ENCODE peak calls at places on chromosomes 16 and 17, in ten cellular contexts. P is GM23338; W is GM12878; K is CD4-positive, CD25-positive, alpha-beta regulatory T cell; R is RWPE1; F is neuronal stem cell; A is CD4-positive, alpha-beta memory T cell; C is dorsolateral prefrontal cortex; G is MM.1S; T is transverse colon. S is an unnamed sample.

GRCh38 chr16:89099905-89100304 is 6.3 kb downstream of the ACSF3 start:
- DNase-seq in P (no peak), W (no peak), K (no peak), R (no peak), F (no peak), A (no peak), C (no peak), G (no peak), T (peak; percentile 74), S (no peak)

GRCh38 chr17:8818047-8818446 is 18.9 kb upstream of the MFSD6L start:
- DNase-seq in P (no peak), W (no peak), K (no peak), R (no peak), F (no peak), A (no peak), C (no peak), G (no peak), T (no peak), S (no peak)

GRCh38 chr16:75621170-75621477 is 2.0 kb downstream of the ADAT1 start:
- DNase-seq in P (peak; percentile 51), W (no peak), K (no peak), R (peak; percentile 18), F (no peak), A (peak; percentile 43), C (no peak), G (peak; percentile 9), T (no peak), S (no peak)

GRCh38 chr16:83458612-83459011 is 349.2 kb upstream of the HSBP1 start:
- DNase-seq in P (no peak), W (peak; percentile 16), K (no peak), R (no peak), F (no peak), A (no peak), C (peak; percentile 25), G (peak; percentile 6), T (no peak), S (peak; percentile 34)

GRCh38 chr16:87356491-87356853 is 27.1 kb downstream of the FBXO31 start:
- DNase-seq in P (no peak), W (no peak), K (no peak), R (no peak), F (no peak), A (no peak), C (no peak), G (no peak), T (no peak), S (no peak)

GRCh38 chr17:34981538-34982241 is 1.4 kb downstream of the LIG3 start:
- DNase-seq in P (no peak), W (no peak), K (no peak), R (no peak), F (no peak), A (no peak), C (no peak), G (no peak), T (no peak), S (no peak)

GRCh38 chr17:15377200-15377599 is 35.8 kb upstream of the TEKT3 start:
- DNase-seq in P (no peak), W (no peak), K (no peak), R (no peak), F (no peak), A (no peak), C (no peak), G (no peak), T (no peak), S (no peak)

GRCh38 chr16:51490866-51491265 is 339.8 kb upstream of the SALL1 start:
- DNase-seq in P (no peak), W (no peak), K (no peak), R (no peak), F (no peak), A (no peak), C (no peak), G (no peak), T (no peak), S (no peak)

GRCh38 chr17:82237746-82238561 is 9.1 kb downstream of the SLC16A3 start:
- DNase-seq in P (no peak), W (no peak), K (no peak), R (no peak), F (no peak), A (no peak), C (no peak), G (no peak), T (no peak), S (no peak)

GRCh38 chr17:80948961-80949450 is 42.6 kb upstream of the CHMP6 start:
- DNase-seq in P (no peak), W (no peak), K (no peak), R (no peak), F (no peak), A (no peak), C (no peak), G (no peak), T (no peak), S (no peak)

GRCh38 chr16:88541831-88542230 is 28.4 kb upstream of the ZC3H18 start:
- DNase-seq in P (peak; percentile 35), W (no peak), K (no peak), R (no peak), F (no peak), A (no peak), C (no peak), G (no peak), T (no peak), S (no peak)

GRCh38 chr17:32009262-32009542 is 2.0 kb downstream of the LRRC37B start:
- DNase-seq in P (no peak), W (no peak), K (no peak), R (no peak), F (no peak), A (no peak), C (no peak), G (no peak), T (no peak), S (no peak)

GRCh38 chr17:44930667-44931066 is 15.4 kb upstream of the GFAP start:
- DNase-seq in P (no peak), W (no peak), K (no peak), R (no peak), F (no peak), A (no peak), C (no peak), G (no peak), T (peak; percentile 3), S (no peak)

GRCh38 chr17:82006468-82007227 is 16.0 kb downstream of the CENPX start:
- DNase-seq in P (no peak), W (no peak), K (no peak), R (no peak), F (no peak), A (no peak), C (no peak), G (no peak), T (no peak), S (no peak)

GRCh38 chr17:31309525-31309924 is 4.3 kb downstream of the EVI2B start:
- DNase-seq in P (no peak), W (peak; percentile 65), K (no peak), R (no peak), F (no peak), A (peak; percentile 45), C (no peak), G (peak; percentile 23), T (no peak), S (no peak)

GRCh38 chr16:67704110-67704509 is 15.0 kb downstream of the GFOD2 start:
- DNase-seq in P (no peak), W (no peak), K (no peak), R (no peak), F (no peak), A (no peak), C (no peak), G (no peak), T (no peak), S (no peak)

GRCh38 chr16:67707210-67707609 is 11.9 kb downstream of the GFOD2 start:
- DNase-seq in P (no peak), W (no peak), K (no peak), R (no peak), F (no peak), A (no peak), C (no peak), G (no peak), T (no peak), S (no peak)

GRCh38 chr16:67709050-67709449 is 10.1 kb downstream of the GFOD2 start:
- DNase-seq in P (no peak), W (no peak), K (no peak), R (no peak), F (no peak), A (no peak), C (no peak), G (no peak), T (no peak), S (no peak)

GRCh38 chr16:67707790-67708189 is 11.3 kb downstream of the GFOD2 start:
- DNase-seq in P (no peak), W (no peak), K (no peak), R (no peak), F (no peak), A (no peak), C (no peak), G (no peak), T (no peak), S (no peak)

DNA sequence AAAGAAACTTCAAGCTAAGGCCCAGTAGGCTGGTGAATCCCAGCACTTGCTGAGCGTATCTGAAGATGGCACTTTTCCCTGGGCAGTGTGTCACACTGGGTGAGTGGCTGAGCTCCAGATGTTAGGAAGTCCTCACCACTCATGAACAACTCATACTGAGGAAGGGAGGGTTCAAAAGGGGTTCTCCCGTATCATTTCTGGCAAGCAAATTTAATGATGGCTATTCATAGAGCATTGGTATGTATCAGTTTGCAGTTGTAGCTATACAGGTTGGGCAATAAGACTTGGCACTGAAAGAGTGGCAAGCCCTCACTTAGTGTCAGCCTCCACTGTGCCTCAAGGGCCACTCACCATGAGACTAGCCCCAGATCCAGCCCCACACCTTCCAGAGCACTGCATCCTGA is 10.7 kb downstream of the GFOD2 start:
- DNase-seq in P (no peak), W (no peak), K (no peak), R (no peak), F (no peak), A (no peak), C (no peak), G (no peak), T (no peak), S (no peak)
- H3K27ac ChIP-seq in P (no peak overlapping the region), W (no peak overlapping the region), K (no peak overlapping the region), R (peak overlapping the region; percentile 26), F (no peak overlapping the region), A (no peak overlapping the region), C (no peak overlapping the region), G (no peak overlapping the region), T (no peak overlapping the region), S (peak overlapping the region; percentile 48)

GRCh38 chr17:74987418-74987908 is at the start of gene CDR2L:
- DNase-seq in P (peak; percentile 98), W (peak; percentile 48), K (peak; percentile 88), R (peak; percentile 94), F (peak; percentile 91), A (peak; percentile 90), C (peak; percentile 99), G (peak; percentile 90), T (peak; percentile 97), S (peak; percentile 56)
- H3K27ac ChIP-seq in P (peak within 1 kb of the TSS; percentile 85), W (no peak within 1 kb of the TSS), K (no peak within 1 kb of the TSS), R (peak within 1 kb of the TSS; percentile 87), F (peak within 1 kb of the TSS; percentile 84), A (no peak within 1 kb of the TSS), C (peak within 1 kb of the TSS; percentile 92), G (no peak within 1 kb of the TSS), T (peak within 1 kb of the TSS; percentile 87), S (peak within 1 kb of the TSS; percentile 67)

GRCh38 chr16:53053967-53054669 is 673 bp upstream of the CHD9 start:
- DNase-seq in P (no peak), W (no peak), K (no peak), R (no peak), F (no peak), A (no peak), C (no peak), G (peak; percentile 48), T (peak; percentile 52), S (no peak)
- H3K27ac ChIP-seq in P (peak overlapping the region; percentile 67), W (peak overlapping the region; percentile 74), K (no peak overlapping the region), R (peak overlapping the region; percentile 95), F (no peak overlapping the region), A (peak overlapping the region; percentile 19), C (peak overlapping the region; percentile 90), G (no peak overlapping the region), T (peak overlapping the region; percentile 87), S (peak overlapping the region; percentile 96)

GRCh38 chr17:351436-351713 is 1.2 kb downstream of the RPH3AL start:
- DNase-seq in P (no peak), W (no peak), K (no peak), R (peak; percentile 40), F (no peak), A (no peak), C (no peak), G (no peak), T (no peak), S (peak; percentile 65)
- H3K27ac ChIP-seq in P (no peak overlapping the region), W (no peak overlapping the region), K (no peak overlapping the region), R (peak overlapping the region; percentile 83), F (no peak overlapping the region), A (no peak overlapping the region), C (peak overlapping the region; percentile 70), G (no peak overlapping the region), T (peak overlapping the region; percentile 92), S (peak overlapping the region; percentile 72)

S was measured in epithelial cell of prostate.